ENCODE peak calls at places on chromosomes 4 and X, in four cellular contexts. O is left ventricle myocardium inferior, F is upper lobe of right lung, E is cardiac muscle cell. B is an unnamed sample.
A peak's percentile ranks its signal among the peaks of the same experiment; 100 is the strongest.

GRCh38 chrX:69028761-69029120 is 136.5 kb downstream of the PJA1 start:
- DNase-seq in O (no peak), F (no peak), E (no peak), B (no peak)

GRCh38 chr4:169604903-169605331 is 7.5 kb downstream of the NEK1 start:
- DNase-seq in O (no peak), F (no peak), E (no peak), B (no peak)

GRCh38 chr4:37827030-37827705 is 682 bp downstream of the PGM2 start:
- DNase-seq in O (no peak), F (no peak), E (peak; percentile 8), B (no peak)

GRCh38 chr4:88533088-88533790 is 9.7 kb upstream of the PYURF start:
- DNase-seq in O (no peak), F (no peak), E (no peak), B (no peak)

GRCh38 chrX:44637282-44637681 is 94.6 kb upstream of the FUNDC1 start:
- DNase-seq in O (no peak), F (no peak), E (no peak), B (no peak)

GRCh38 chr4:119025440-119025839 is 110.2 kb upstream of the MYOZ2 start:
- DNase-seq in O (peak; percentile 37), F (peak; percentile 63), E (no peak), B (no peak)

GRCh38 chr4:3312362-3312761 is 19.5 kb downstream of the RGS12 start:
- DNase-seq in O (no peak), F (peak; percentile 21), E (no peak), B (no peak)

GRCh38 chr4:71553605-71554004 is 214.8 kb downstream of the SLC4A4 start:
- DNase-seq in O (no peak), F (no peak), E (peak; percentile 24), B (no peak)

GRCh38 chrX:37684918-37685317 is 673 bp upstream of the XK start:
- DNase-seq in O (no peak), F (no peak), E (no peak), B (no peak)

GRCh38 chr4:73867783-73868182 is 1.4 kb upstream of the CXCL1 start:
- DNase-seq in O (no peak), F (no peak), E (no peak), B (no peak)

GRCh38 chrX:120315776-120316175 is 4.5 kb upstream of the TMEM255A start:
- DNase-seq in O (no peak), F (no peak), E (no peak), B (no peak)

GRCh38 chr4:88897180-88897579 is 159.8 kb downstream of the FAM13A start:
- DNase-seq in O (no peak), F (no peak), E (no peak), B (no peak)

GRCh38 chr4:140799686-140800225 is 43.6 kb upstream of the TBC1D9 start:
- DNase-seq in O (no peak), F (no peak), E (no peak), B (no peak)

GRCh38 chrX:44343412-44343942 is at the start of gene EFHC2:
- DNase-seq in O (peak; percentile 29), F (peak; percentile 71), E (peak; percentile 26), B (peak; percentile 76)

GRCh38 chr4:56118845-56119244 is 170.1 kb downstream of the CEP135 start:
- DNase-seq in O (no peak), F (no peak), E (no peak), B (no peak)

GRCh38 chr4:90127223-90127705 is at the start of gene CCSER1:
- DNase-seq in O (peak; percentile 77), F (peak; percentile 91), E (peak; percentile 74), B (peak; percentile 93)

GRCh38 chr4:89072921-89073320 is 15.9 kb upstream of the FAM13A start:
- DNase-seq in O (no peak), F (no peak), E (no peak), B (no peak)

GRCh38 chrX:151825927-151826471 is 86.7 kb upstream of the MAGEA4 start:
- DNase-seq in O (no peak), F (no peak), E (no peak), B (no peak)

GRCh38 chrX:77426811-77427210 is 20.4 kb upstream of the FGF16 start:
- DNase-seq in O (no peak), F (no peak), E (no peak), B (no peak)

GRCh38 chrX:153305941-153306464 is 15.6 kb downstream of the PNMA6F start:
- DNase-seq in O (no peak), F (no peak), E (no peak), B (no peak)

GRCh38 chrX:80223922-80224579 is 196.2 kb upstream of the TENT5D start:
- DNase-seq in O (no peak), F (no peak), E (no peak), B (no peak)

GRCh38 chr4:157804169-157804543 is 368.7 kb downstream of the GASK1B start:
- DNase-seq in O (no peak), F (no peak), E (no peak), B (no peak)

GRCh38 chrX:153968754-153969124 is 2.9 kb downstream of the HCFC1 start:
- DNase-seq in O (no peak), F (no peak), E (peak; percentile 35), B (peak; percentile 75)

GRCh38 chrX:40087574-40088298 is 10.0 kb downstream of the BCOR start:
- DNase-seq in O (no peak), F (no peak), E (no peak), B (peak; percentile 15)

GRCh38 chr4:162791321-162791720 is 375.4 kb downstream of the NAF1 start:
- DNase-seq in O (no peak), F (no peak), E (no peak), B (no peak)

GRCh38 chrX:41350976-41351569 is 17.1 kb downstream of the DDX3X start:
- DNase-seq in O (no peak), F (no peak), E (peak; percentile 30), B (no peak)

DNA sequence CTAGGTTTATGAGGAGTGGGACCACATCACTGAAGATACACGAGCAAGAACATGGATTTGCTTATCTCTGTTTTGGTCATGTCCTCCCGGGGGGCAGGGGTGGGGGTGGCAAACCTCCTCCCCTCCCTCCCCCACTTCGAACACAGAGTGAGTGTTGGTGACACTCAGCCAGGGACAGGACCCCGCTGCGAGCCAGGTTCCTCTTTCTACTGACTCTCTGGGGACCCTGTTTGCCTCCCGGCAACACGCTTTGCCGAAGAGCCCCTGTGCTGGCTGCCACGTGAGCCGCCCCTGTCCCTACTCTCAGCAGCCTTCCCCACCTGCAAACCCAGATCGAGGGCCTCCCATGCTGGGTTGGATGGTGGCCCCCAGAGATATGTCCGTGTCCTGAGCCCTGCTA is 34.7 kb downstream of the P2RY8 start:
- DNase-seq in O (no peak), F (peak; percentile 40), E (no peak), B (no peak)
- H3K4me1 ChIP-seq in O (peaks cover 18% of the 10 kb centered on the region), F (peaks cover 5% of the 10 kb centered on the region), E (no peaks in the 10 kb centered on the region), B (no peaks in the 10 kb centered on the region)

DNA sequence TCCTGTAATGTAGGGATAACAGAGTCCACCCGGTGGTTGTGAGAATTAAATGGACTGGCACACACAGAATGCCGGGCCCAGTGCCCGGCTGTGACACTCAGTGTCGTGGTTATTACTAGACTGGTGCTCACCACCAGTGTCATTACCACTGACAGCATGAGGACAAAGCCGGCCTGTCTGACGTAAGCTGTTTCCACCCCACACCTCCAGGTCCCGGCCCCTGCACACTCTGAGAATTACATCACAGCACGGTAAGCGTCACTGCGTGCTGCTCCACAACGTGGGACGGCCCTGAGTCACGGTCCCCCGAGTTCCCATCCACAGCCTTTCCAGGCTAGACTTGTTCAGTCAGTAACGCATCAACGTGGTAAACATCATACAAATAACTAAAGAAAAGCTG is 22.9 kb downstream of the FAT1 start:
- DNase-seq in O (peak; percentile 65), F (no peak), E (no peak), B (no peak)
- H3K4me1 ChIP-seq in O (peaks cover 77% of the 10 kb centered on the region), F (no peaks in the 10 kb centered on the region), E (peaks cover 31% of the 10 kb centered on the region), B (peaks cover 27% of the 10 kb centered on the region)

GRCh38 chr4:25879091-25879584 is 16.4 kb upstream of the SEL1L3 start:
- DNase-seq in O (no peak), F (no peak), E (no peak), B (no peak)
- H3K4me1 ChIP-seq in O (peaks cover 3% of the 10 kb centered on the region), F (peaks cover 5% of the 10 kb centered on the region), E (no peaks in the 10 kb centered on the region), B (no peaks in the 10 kb centered on the region)

GRCh38 chr4:176448761-176449160 is 129.0 kb downstream of the SPCS3 start:
- DNase-seq in O (no peak), F (no peak), E (no peak), B (no peak)

DNA sequence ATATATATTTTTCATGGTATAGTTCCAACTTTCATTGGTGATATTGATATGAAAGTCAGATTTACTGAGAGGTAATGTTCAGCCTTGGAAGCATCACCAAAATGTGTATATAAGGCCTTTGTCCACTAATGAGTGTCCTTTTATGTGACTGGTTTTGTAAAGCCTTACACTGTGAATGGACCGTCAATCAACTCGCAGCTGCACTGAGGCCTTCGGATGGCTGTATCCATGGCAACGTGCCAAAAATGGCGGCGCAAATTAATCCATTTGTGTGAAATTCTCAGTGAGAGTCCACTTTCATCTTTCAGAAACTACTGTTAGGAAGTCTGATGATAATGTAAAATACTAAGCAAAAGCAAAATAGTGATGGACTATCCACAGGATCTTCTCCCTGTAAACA is 131.7 kb downstream of the SPCS3 start:
- DNase-seq in O (no peak), F (no peak), E (no peak), B (no peak)
- H3K4me1 ChIP-seq in O (no peaks in the 10 kb centered on the region), F (no peaks in the 10 kb centered on the region), E (no peaks in the 10 kb centered on the region), B (no peaks in the 10 kb centered on the region)

GRCh38 chr4:156773648-156774357 is 197.8 kb downstream of the PDGFC start:
- DNase-seq in O (no peak), F (no peak), E (no peak), B (no peak)

GRCh38 chr4:156778606-156779005 is 193.0 kb downstream of the PDGFC start:
- DNase-seq in O (no peak), F (no peak), E (no peak), B (no peak)

GRCh38 chr4:156774422-156774821 is 197.2 kb downstream of the PDGFC start:
- DNase-seq in O (no peak), F (peak; percentile 59), E (no peak), B (no peak)

GRCh38 chr4:156778093-156778492 is 193.5 kb downstream of the PDGFC start:
- DNase-seq in O (no peak), F (no peak), E (no peak), B (no peak)

GRCh38 chr4:156775803-156776202 is 195.8 kb downstream of the PDGFC start:
- DNase-seq in O (no peak), F (no peak), E (no peak), B (no peak)
- H3K4me1 ChIP-seq in O (peaks cover 43% of the 10 kb centered on the region), F (peaks cover 28% of the 10 kb centered on the region), E (no peaks in the 10 kb centered on the region), B (peaks cover 6% of the 10 kb centered on the region)